ENCODE peak calls at places on chromosomes 2 and 18, in ten cellular contexts. L, E, S, K, T, D, U, V, C and W are unnamed samples.

GRCh38 chr2:20823917-20824316 is 1.0 kb upstream of the LDAH start:
- DNase-seq in L (no peak), E (no peak), S (no peak), K (no peak), T (no peak), D (no peak), U (no peak), V (no peak), C (no peak), W (no peak)

GRCh38 chr18:44895176-44895798 is 214.6 kb downstream of the SETBP1 start:
- DNase-seq in L (peak; percentile 15), E (peak; percentile 57), S (peak; percentile 49), K (peak; percentile 22), T (peak; percentile 35), D (peak; percentile 32), U (peak; percentile 76), V (no peak), C (no peak), W (no peak)

GRCh38 chr2:187424156-187424555 is 23.9 kb downstream of the CALCRL start:
- DNase-seq in L (no peak), E (no peak), S (peak; percentile 44), K (no peak), T (no peak), D (no peak), U (no peak), V (no peak), C (no peak), W (no peak)

GRCh38 chr2:16570516-16570915 is 95.1 kb downstream of the CYRIA start:
- DNase-seq in L (no peak), E (no peak), S (no peak), K (no peak), T (no peak), D (no peak), U (no peak), V (no peak), C (no peak), W (no peak)

GRCh38 chr2:70615222-70615621 is 61.6 kb upstream of the TGFA start:
- DNase-seq in L (no peak), E (no peak), S (no peak), K (no peak), T (no peak), D (no peak), U (no peak), V (no peak), C (no peak), W (no peak)

GRCh38 chr2:69694894-69695849 is 46.8 kb upstream of the ANXA4 start:
- DNase-seq in L (no peak), E (no peak), S (no peak), K (no peak), T (no peak), D (no peak), U (no peak), V (no peak), C (no peak), W (no peak)

GRCh38 chr2:119323459-119323858 is 43.2 kb downstream of the C2orf76 start:
- DNase-seq in L (no peak), E (no peak), S (no peak), K (no peak), T (no peak), D (no peak), U (no peak), V (no peak), C (no peak), W (no peak)

GRCh38 chr2:74188018-74188601 is 9.4 kb upstream of the MOB1A start:
- DNase-seq in L (no peak), E (no peak), S (no peak), K (no peak), T (no peak), D (peak; percentile 18), U (no peak), V (no peak), C (peak; percentile 86), W (no peak)

DNA sequence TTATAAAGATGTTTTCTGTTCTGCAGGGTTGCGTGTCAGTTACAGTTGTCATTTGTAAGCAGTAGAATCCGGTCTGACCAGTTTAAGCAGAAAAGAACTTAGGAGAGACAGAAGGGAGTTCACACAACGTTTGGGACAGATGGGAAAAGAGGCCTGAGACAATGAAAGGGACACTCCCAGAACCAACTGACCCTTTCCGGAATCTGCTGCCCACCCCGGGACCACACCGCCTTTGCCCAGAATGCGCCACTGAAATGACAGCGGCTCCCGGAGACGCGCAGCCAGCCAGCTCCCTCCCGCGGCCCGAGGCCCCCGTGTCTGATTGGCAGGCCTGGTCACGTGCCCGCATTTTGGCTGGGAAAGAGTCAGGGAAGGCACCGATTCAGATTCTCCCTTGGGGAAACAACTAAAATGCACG is 244.6 kb downstream of the BCL2 start:
- DNase-seq in L (peak; percentile 60), E (peak; percentile 68), S (peak; percentile 56), K (peak; percentile 80), T (peak; percentile 75), D (peak; percentile 56), U (peak; percentile 79), V (peak; percentile 62), C (peak; percentile 95), W (peak; percentile 85)
- TF ChIP-seq POLR2A in L (no peak), E (no peak), S (no peak), K (peak; percentile 23), T (peak; percentile 38), D (no peak), U (peak; percentile 30), V (no peak), C (no peak), W (no peak)

DNA sequence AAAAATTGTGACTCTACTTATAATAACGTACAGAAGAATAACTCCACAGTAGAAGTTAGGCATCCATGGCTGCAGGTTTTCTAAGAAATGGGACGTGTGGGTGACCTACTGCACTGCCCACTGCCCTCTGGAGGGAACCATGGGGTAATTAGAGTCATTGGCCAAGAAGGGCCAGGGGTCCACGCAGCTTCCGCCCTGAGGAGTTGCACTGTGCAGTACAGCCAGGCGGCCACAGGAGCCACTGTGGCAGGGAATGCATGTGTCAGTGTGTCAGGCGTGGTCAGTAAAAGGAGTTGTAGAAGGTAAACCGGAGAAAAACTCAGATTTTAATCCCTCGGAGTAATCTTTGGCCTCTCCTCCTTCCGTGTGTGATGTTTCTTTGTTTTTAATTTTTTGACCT is 24.8 kb downstream of the NCK2 start:
- DNase-seq in L (no peak), E (no peak), S (no peak), K (no peak), T (no peak), D (no peak), U (no peak), V (no peak), C (peak; percentile 36), W (no peak)
- TF ChIP-seq CTCF in L (no peak), E (no peak), S (no peak), K (no peak), T (no peak), D (no peak), U (no peak), V (no peak), C (no peak), W (no peak)

GRCh38 chr2:99337931-99338580 is 867 bp downstream of the EIF5B start:
- DNase-seq in L (no peak), E (no peak), S (peak; percentile 47), K (no peak), T (no peak), D (no peak), U (no peak), V (no peak), C (no peak), W (no peak)

GRCh38 chr2:99337164-99337930 is at the start of gene EIF5B:
- DNase-seq in L (peak; percentile 86), E (peak; percentile 98), S (peak; percentile 98), K (peak; percentile 93), T (peak; percentile 84), D (peak; percentile 95), U (peak; percentile 97), V (peak; percentile 95), C (peak; percentile 99), W (peak; percentile 98)

GRCh38 chr2:99340669-99341236 is 3.6 kb downstream of the EIF5B start:
- DNase-seq in L (no peak), E (no peak), S (no peak), K (no peak), T (no peak), D (no peak), U (no peak), V (no peak), C (no peak), W (no peak)

GRCh38 chr2:99336780-99337163 is 417 bp upstream of the EIF5B start:
- DNase-seq in L (no peak), E (no peak), S (no peak), K (no peak), T (no peak), D (no peak), U (no peak), V (no peak), C (no peak), W (no peak)

DNA sequence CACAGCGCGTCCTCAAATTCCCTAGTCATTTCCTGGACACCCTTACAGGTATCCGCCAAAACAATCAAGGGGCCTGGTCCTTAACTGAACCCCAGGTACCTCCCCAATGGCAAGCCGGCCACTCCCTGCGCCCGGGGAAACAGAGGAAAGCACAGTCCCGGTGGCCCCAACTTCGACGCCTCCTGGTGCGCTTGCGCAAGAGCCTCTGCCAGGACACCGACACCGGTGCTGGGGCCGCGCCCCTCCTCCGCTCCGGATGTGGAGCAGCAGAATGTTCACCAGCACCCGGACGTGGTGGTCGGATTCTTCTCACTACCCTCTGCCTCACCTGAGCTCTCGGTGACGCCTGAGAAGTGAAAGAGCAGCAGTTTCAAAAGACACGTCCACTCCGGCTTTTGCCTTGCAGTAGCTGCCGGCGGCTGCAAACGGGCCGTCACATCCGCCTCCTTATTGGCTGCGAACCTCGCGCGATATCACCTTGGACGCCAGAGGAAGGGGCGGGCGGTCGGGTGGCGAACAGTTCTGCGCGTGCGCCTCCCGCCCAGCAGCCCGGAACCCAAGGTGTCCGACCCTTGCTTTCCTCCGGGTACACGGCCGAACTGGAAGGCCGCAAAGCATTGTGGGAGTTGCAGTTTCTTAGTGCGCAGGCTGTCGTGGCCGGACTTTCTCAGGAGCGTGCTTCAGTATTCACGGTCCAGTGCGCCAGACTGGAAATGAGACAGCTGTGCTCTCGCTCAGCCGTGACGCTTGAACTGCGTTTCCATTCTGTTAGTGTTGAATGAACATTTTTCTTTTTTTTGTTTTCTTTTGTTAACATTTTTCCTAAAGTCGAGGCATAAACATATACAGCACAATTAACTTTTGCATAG is at the start of gene TXNDC9:
- DNase-seq in L (peak; percentile 94), E (peak; percentile 98), S (peak; percentile 100), K (peak; percentile 98), T (peak; percentile 99), D (peak; percentile 99), U (peak; percentile 99), V (peak; percentile 98), C (peak; percentile 99), W (peak; percentile 99)
- TF ChIP-seq POLR2A in L (peak; percentile 98), E (peak; percentile 24), S (peak; percentile 97), K (peak; percentile 61), T (peak; percentile 54), D (peak; percentile 80), U (peak; percentile 78), V (peak; percentile 63), C (no peak), W (peak; percentile 29)

GRCh38 chr2:208389940-208390339 is 16.7 kb upstream of the PTH2R start:
- DNase-seq in L (no peak), E (no peak), S (no peak), K (no peak), T (no peak), D (no peak), U (no peak), V (no peak), C (no peak), W (no peak)

GRCh38 chr2:208386546-208386945 is 20.0 kb upstream of the PTH2R start:
- DNase-seq in L (no peak), E (no peak), S (no peak), K (no peak), T (no peak), D (no peak), U (no peak), V (no peak), C (no peak), W (no peak)

DNA sequence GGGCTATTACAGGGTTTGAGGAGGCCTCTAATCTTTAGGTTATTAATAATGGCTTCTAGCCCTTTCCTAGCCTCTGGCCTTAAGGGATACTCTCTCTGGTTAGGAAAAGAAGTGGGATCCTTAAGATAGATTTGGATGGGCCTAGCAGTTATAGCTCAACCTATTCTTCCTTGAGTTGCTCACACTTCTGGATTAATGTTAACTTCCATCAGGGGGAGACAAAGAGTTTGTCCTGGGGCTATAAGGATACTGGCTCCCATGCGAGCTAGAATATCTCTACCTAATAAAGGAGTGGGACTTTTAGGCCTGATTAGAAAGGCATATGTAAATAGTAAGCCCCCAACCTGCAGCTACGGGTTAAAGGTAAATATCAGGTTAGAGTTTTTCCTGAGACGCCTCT is 14.3 kb upstream of the PTH2R start:
- DNase-seq in L (no peak), E (no peak), S (no peak), K (no peak), T (no peak), D (no peak), U (no peak), V (no peak), C (no peak), W (no peak)
- TF ChIP-seq CTCF in L (peak; percentile 49), E (no peak), S (no peak), K (no peak), T (no peak), D (no peak), U (no peak), V (no peak), C (no peak), W (no peak)